ENCODE peak calls at places on chromosomes 1 and 21, in six cellular contexts. I is HCT116, E is SK-N-SH, U is Panc1, A is GM12878, T is HepG2. M is an unnamed sample.

GRCh38 chr21:34520769-34521508 is 8.9 kb upstream of the KCNE1 start:
- DNase-seq in I (no peak), E (no peak), U (no peak), A (no peak), T (no peak), M (no peak)

GRCh38 chr1:9293512-9294439 is 1.1 kb downstream of the SPSB1 start:
- DNase-seq in I (no peak), E (peak), U (no peak), A (no peak), T (no peak), M (no peak)

GRCh38 chr1:46413596-46413985 is 19.5 kb downstream of the FAAH start:
- DNase-seq in I (no peak), E (peak), U (no peak), A (no peak), T (peak), M (peak)

GRCh38 chr1:234216116-234216703 is 157.0 kb upstream of the COA6 start:
- DNase-seq in I (no peak), E (no peak), U (no peak), A (peak), T (no peak), M (no peak)

GRCh38 chr1:10539411-10540043 is 64.8 kb downstream of the PEX14 start:
- DNase-seq in I (no peak), E (no peak), U (no peak), A (no peak), T (no peak), M (no peak)

GRCh38 chr1:175810305-175810704 is 66.9 kb upstream of the TNR start:
- DNase-seq in I (no peak), E (no peak), U (no peak), A (no peak), T (no peak), M (no peak)

GRCh38 chr1:3231245-3231644 is 162.2 kb downstream of the PRDM16 start:
- DNase-seq in I (no peak), E (no peak), U (no peak), A (no peak), T (no peak), M (no peak)

GRCh38 chr1:73674945-73675561 is 522.9 kb downstream of the LRRIQ3 start:
- DNase-seq in I (no peak), E (peak), U (peak), A (no peak), T (no peak), M (no peak)

GRCh38 chr1:16422041-16422440 is 15.2 kb downstream of the SPATA21 start:
- DNase-seq in I (no peak), E (no peak), U (no peak), A (no peak), T (no peak), M (no peak)

DNA sequence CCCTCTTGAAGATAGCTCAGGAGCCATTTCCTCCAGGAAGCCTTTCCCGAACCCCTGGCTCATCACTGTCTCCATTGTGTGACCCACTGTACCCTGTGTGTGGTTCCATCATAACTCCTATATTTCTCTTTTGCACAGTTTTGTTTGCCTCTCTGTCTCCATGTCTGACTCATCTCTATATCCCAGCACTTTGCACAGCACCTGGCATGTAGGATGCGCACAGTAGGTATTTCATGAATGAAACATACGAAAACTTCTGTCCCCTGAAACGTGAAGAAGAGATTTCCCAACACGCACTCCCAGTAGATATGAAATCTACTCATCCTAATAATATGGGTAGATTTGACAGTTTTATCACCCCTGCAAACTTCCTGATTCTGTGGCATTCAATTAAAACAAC is 275.2 kb downstream of the NFIA start:
- DNase-seq in I (no peak), E (no peak), U (no peak), A (no peak), T (no peak), M (no peak)
- TF ChIP-seq SIN3A in I (no peak), E (no peak), U (no peak), A (no peak), T (no peak), M (no peak)

GRCh38 chr1:184986250-184986649 is 11.9 kb upstream of the NIBAN1 start:
- DNase-seq in I (no peak), E (no peak), U (no peak), A (no peak), T (no peak), M (no peak)
- TF ChIP-seq SIN3A in I (no peak), E (no peak), U (no peak), A (no peak), T (no peak), M (no peak)

DNA sequence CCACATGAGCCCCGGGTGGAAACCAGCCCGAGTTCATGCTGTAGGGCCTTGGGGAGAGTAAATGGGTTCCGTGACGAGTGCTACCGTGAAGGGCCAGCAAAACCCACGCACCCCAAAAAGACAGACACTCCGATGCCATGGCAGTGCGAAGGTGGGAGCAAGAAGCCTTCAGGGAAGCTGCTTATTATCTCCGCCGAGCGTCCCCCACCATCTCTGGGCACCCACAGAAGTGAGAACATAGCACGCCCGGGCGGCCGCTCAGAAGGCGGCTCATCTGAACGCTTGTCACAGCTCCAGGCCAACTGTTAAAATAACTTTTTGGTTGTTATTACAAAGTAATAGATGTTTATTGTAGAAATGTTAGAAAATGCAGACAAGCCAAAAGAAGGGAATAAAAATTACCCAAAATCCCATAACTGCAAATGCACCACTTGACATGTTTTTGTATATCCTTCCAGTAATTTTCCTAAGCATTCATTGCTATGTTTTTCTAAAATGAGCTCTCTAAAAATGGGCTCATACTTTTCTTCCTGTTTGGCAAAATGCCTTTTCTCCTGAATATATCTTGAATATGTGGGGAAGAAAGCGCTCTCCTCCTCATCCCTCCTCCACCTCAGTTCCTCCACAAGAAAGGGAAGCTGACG is 234.9 kb downstream of the NPHP4 start:
- DNase-seq in I (no peak), E (no peak), U (no peak), A (no peak), T (no peak), M (no peak)
- TF ChIP-seq SIN3A in I (no peak), E (no peak), U (no peak), A (no peak), T (no peak), M (no peak)

GRCh38 chr21:41611966-41612606 is 104.1 kb upstream of the TMPRSS2 start:
- DNase-seq in I (peak), E (no peak), U (peak), A (no peak), T (peak), M (peak)
- TF ChIP-seq SIN3A in I (no peak), E (no peak), U (no peak), A (no peak), T (no peak), M (no peak)

GRCh38 chr1:35536551-35537162 is 20.5 kb downstream of the KIAA0319L start:
- DNase-seq in I (no peak), E (no peak), U (no peak), A (no peak), T (no peak), M (no peak)
- TF ChIP-seq SIN3A in I (no peak), E (no peak), U (no peak), A (no peak), T (no peak), M (no peak)

DNA sequence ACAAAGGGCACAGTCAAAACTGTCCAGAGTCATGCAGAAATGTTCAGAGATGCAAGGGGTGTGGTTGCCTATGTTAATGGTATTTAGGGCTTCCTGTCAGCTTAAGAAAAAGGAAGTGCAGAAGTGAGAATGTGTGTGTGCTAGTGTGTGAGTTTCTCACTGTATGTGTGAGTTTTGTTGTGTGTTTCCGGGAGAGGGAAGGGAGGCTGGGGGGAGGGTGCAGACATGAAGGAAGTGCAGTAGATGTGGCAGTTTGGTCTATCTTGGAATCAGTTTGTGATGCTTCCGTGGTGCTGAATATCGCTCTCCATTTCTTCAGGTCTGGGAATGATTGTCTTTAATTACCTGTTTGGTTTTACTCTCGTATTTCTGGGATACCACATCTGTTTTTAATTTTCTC is 16.5 kb upstream of the ATP6V1G3 start:
- DNase-seq in I (no peak), E (no peak), U (no peak), A (peak), T (no peak), M (no peak)
- TF ChIP-seq SIN3A in I (no peak), E (no peak), U (no peak), A (no peak), T (no peak), M (no peak)

DNA sequence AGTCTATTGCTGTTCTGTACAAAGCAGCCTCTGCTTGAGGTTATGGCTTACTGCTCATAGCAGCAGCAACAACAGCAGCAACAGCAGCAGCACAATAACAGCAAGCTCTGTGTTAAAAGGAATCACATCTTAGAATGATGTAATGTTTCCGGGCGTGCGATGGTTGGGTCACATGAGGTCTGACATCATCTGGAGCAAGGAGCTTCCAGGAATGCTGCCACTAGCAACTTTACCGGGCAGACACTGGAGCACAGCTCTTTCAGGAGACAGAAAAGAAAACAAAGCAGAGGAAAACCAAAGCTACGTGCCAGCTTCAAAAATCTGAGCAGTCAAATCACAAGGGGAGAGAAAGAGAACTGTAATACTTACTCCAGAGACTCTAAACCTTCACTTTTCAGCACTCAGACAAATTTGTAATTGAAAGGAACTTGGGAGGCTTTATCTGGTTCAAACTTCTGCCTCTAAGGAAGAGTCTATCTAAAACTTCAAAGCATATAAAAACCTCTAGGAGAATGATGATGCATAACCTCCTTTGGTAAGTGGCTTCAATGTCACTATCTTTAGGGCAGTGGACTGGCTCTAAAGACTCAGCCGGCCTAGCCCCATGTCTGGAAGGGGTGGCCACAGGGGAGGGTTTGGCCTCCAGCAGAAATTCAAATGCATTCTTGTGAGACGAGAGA is 28.3 kb upstream of the RAB3GAP2 start:
- DNase-seq in I (no peak), E (peak), U (peak), A (no peak), T (peak), M (no peak)
- TF ChIP-seq SIN3A in I (no peak), E (no peak), U (no peak), A (no peak), T (no peak), M (no peak)

GRCh38 chr21:38303300-38303699 is 46.5 kb downstream of the KCNJ15 start:
- DNase-seq in I (no peak), E (no peak), U (peak), A (no peak), T (no peak), M (no peak)
- TF ChIP-seq SIN3A in I (no peak), E (no peak), U (no peak), A (no peak), T (no peak), M (no peak)

DNA sequence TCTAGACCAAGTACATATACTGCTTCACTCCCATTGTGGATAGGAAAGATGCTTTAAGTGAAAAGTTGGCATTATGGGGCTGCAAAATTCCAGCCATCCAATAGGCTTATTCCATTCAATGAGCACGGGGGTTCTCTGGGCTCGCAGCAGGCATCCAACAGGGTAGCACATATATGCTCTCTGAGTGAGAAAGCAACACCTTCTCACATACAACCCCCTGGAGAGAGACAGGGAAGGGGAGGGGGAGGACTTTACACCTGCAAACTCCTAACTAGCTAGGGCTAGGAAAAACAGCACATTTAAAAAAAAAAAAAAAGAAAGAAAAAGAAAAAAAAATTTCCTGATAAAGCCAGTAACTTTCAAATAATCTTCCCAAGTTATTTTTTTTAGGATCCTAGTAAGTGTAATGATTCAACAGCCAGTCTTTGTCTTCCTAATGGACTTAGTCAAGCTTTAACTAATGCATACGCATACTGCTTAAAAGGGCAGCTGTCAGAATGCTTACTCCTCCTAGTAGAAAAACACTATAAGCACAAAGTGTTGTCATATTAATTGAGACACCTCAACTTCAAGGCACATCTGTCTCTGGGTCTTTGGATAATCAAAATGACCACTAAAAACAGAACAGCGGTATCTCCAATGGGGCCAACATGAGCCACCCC is 18.7 kb downstream of the PSMB2 start:
- DNase-seq in I (no peak), E (no peak), U (no peak), A (no peak), T (no peak), M (no peak)
- TF ChIP-seq SIN3A in I (no peak), E (no peak), U (no peak), A (no peak), T (no peak), M (no peak)